ENCODE peak calls at places on chromosomes 3 and 15, in four cellular contexts. Z is activated CD8-positive, alpha-beta memory T cell treated with anti-CD3 and anti-CD28 coated beads, Interleukin-2, amount 50 U/mL, for 4 hours; X is lower leg skin; P is dorsolateral prefrontal cortex. N is an unnamed sample.

GRCh38 chr3:13504161-13504831 is 24.2 kb downstream of the HDAC11 start:
- DNase-seq in X (no peak), P (peak), Z (no peak), N (no peak)

GRCh38 chr3:133834621-133835417 is 29.2 kb downstream of the SRPRB start:
- DNase-seq in X (no peak), P (no peak), Z (no peak), N (no peak)

GRCh38 chr15:60525640-60526039 is 46.7 kb upstream of the ICE2 start:
- DNase-seq in Z (no peak), X (no peak), P (no peak), N (no peak)

GRCh38 chr15:29035571-29036285 is 150.0 kb downstream of the APBA2 start:
- DNase-seq in X (no peak), P (no peak), Z (no peak), N (no peak)

GRCh38 chr15:91491131-91491950 is 362.2 kb upstream of the SLCO3A1 start:
- DNase-seq in P (no peak), X (no peak), Z (no peak), N (no peak)

GRCh38 chr15:67738056-67738455 is 87.3 kb upstream of the SKOR1 start:
- DNase-seq in X (no peak), Z (no peak), P (no peak), N (no peak)

GRCh38 chr3:45547764-45548683 is 46.5 kb upstream of the LIMD1 start:
- DNase-seq in Z (no peak), X (peak), P (no peak), N (no peak)

GRCh38 chr15:90610220-90610619 is 80.5 kb downstream of the CRTC3 start:
- DNase-seq in Z (no peak), X (no peak), P (no peak), N (no peak)

GRCh38 chr3:31268868-31269267 is 263.9 kb upstream of the STT3B start:
- DNase-seq in Z (no peak), X (no peak), P (no peak), N (peak)

GRCh38 chr15:65937476-65937875 is 68.2 kb downstream of the RAB11A start:
- DNase-seq in Z (no peak), X (no peak), P (no peak), N (no peak)

N was measured in CMK.